ENCODE peak calls at places on chromosomes 7 and 10, in six cellular contexts. One of them, this sample, is unnamed. For H3K9me3, the result is how much of the 10 kb centered on the place peaks cover.

GRCh38 chr10:80416401-80417098 is 8.2 kb downstream of the PRXL2A start:
- DNase-seq in left ventricle myocardium inferior: peak
- DNase-seq in GM23248: no peak
- DNase-seq in CD8-positive, alpha-beta T cell: no peak
- DNase-seq in breast epithelium: no peak
- DNase-seq in A549: no peak
- DNase-seq in this sample: peak

GRCh38 chr10:75771606-75772005 is 340.2 kb downstream of the LRMDA start:
- DNase-seq in A549: no peak
- DNase-seq in breast epithelium: no peak
- DNase-seq in GM23248: no peak
- DNase-seq in left ventricle myocardium inferior: no peak
- DNase-seq in CD8-positive, alpha-beta T cell: no peak
- DNase-seq in this sample: no peak

GRCh38 chr10:29780639-29781038 is 145.9 kb upstream of the SVIL start:
- DNase-seq in breast epithelium: no peak
- DNase-seq in CD8-positive, alpha-beta T cell: no peak
- DNase-seq in GM23248: no peak
- DNase-seq in A549: no peak
- DNase-seq in left ventricle myocardium inferior: no peak
- DNase-seq in this sample: no peak

GRCh38 chr7:40580776-40581175 is 446.0 kb downstream of the SUGCT start:
- DNase-seq in breast epithelium: no peak
- DNase-seq in A549: no peak
- DNase-seq in left ventricle myocardium inferior: no peak
- DNase-seq in GM23248: no peak
- DNase-seq in CD8-positive, alpha-beta T cell: no peak
- DNase-seq in this sample: no peak

GRCh38 chr7:55180821-55181542 is 162.2 kb downstream of the EGFR start:
- DNase-seq in GM23248: no peak
- DNase-seq in breast epithelium: peak
- DNase-seq in A549: no peak
- DNase-seq in CD8-positive, alpha-beta T cell: peak
- DNase-seq in left ventricle myocardium inferior: no peak
- DNase-seq in this sample: no peak

GRCh38 chr7:1418505-1419309 is 40.6 kb downstream of the MICALL2 start:
- DNase-seq in CD8-positive, alpha-beta T cell: no peak
- DNase-seq in GM23248: peak
- DNase-seq in breast epithelium: no peak
- DNase-seq in A549: peak
- DNase-seq in left ventricle myocardium inferior: no peak
- DNase-seq in this sample: no peak

GRCh38 chr10:74027702-74028101 is 29.8 kb downstream of the VCL start:
- DNase-seq in CD8-positive, alpha-beta T cell: no peak
- DNase-seq in breast epithelium: no peak
- DNase-seq in left ventricle myocardium inferior: no peak
- DNase-seq in A549: no peak
- DNase-seq in GM23248: peak
- DNase-seq in this sample: no peak

GRCh38 chr10:132861116-132861691 is 75.3 kb upstream of the NKX6-2 start:
- DNase-seq in A549: no peak
- DNase-seq in breast epithelium: peak
- DNase-seq in left ventricle myocardium inferior: peak
- DNase-seq in GM23248: peak
- DNase-seq in CD8-positive, alpha-beta T cell: no peak
- DNase-seq in this sample: no peak

GRCh38 chr10:49160814-49161213 is 27.0 kb upstream of the FAM170B start:
- DNase-seq in A549: no peak
- DNase-seq in CD8-positive, alpha-beta T cell: peak
- DNase-seq in GM23248: no peak
- DNase-seq in left ventricle myocardium inferior: no peak
- DNase-seq in breast epithelium: no peak
- DNase-seq in this sample: no peak

GRCh38 chr7:88040694-88041093 is 106.6 kb downstream of the ADAM22 start:
- DNase-seq in GM23248: peak
- DNase-seq in A549: no peak
- DNase-seq in left ventricle myocardium inferior: no peak
- DNase-seq in CD8-positive, alpha-beta T cell: no peak
- DNase-seq in breast epithelium: no peak
- DNase-seq in this sample: no peak

GRCh38 chr7:134920026-134920758 is 66.1 kb upstream of the AGBL3 start:
- DNase-seq in breast epithelium: no peak
- DNase-seq in A549: peak
- DNase-seq in left ventricle myocardium inferior: no peak
- DNase-seq in CD8-positive, alpha-beta T cell: no peak
- DNase-seq in GM23248: peak
- DNase-seq in this sample: no peak

GRCh38 chr10:106078796-106079576 is 1085.5 kb downstream of the SORCS1 start:
- DNase-seq in breast epithelium: no peak
- DNase-seq in left ventricle myocardium inferior: no peak
- DNase-seq in GM23248: no peak
- DNase-seq in CD8-positive, alpha-beta T cell: no peak
- DNase-seq in A549: no peak
- DNase-seq in this sample: no peak

GRCh38 chr7:73811760-73812168 is 19.0 kb upstream of the CLDN4 start:
- DNase-seq in left ventricle myocardium inferior: peak
- DNase-seq in GM23248: peak
- DNase-seq in A549: peak
- DNase-seq in CD8-positive, alpha-beta T cell: peak
- DNase-seq in breast epithelium: peak
- DNase-seq in this sample: peak

GRCh38 chr7:14104861-14105260 is 115.4 kb upstream of the ETV1 start:
- DNase-seq in GM23248: no peak
- DNase-seq in left ventricle myocardium inferior: no peak
- DNase-seq in A549: no peak
- DNase-seq in CD8-positive, alpha-beta T cell: no peak
- DNase-seq in breast epithelium: no peak
- DNase-seq in this sample: no peak

GRCh38 chr10:112783653-112784426 is 166.2 kb upstream of the TCF7L2 start:
- DNase-seq in CD8-positive, alpha-beta T cell: no peak
- DNase-seq in left ventricle myocardium inferior: peak
- DNase-seq in A549: no peak
- DNase-seq in breast epithelium: no peak
- DNase-seq in GM23248: peak
- DNase-seq in this sample: no peak

GRCh38 chr10:68297264-68297663 is 34.6 kb upstream of the HNRNPH3 start:
- DNase-seq in GM23248: no peak
- DNase-seq in breast epithelium: no peak
- DNase-seq in left ventricle myocardium inferior: no peak
- DNase-seq in CD8-positive, alpha-beta T cell: no peak
- DNase-seq in A549: no peak
- DNase-seq in this sample: no peak
- H3K4me3 ChIP-seq in GM23248: no peak
- H3K4me3 ChIP-seq in breast epithelium: no peak
- H3K4me3 ChIP-seq in left ventricle myocardium inferior: no peak
- H3K4me3 ChIP-seq in CD8-positive, alpha-beta T cell: no peak
- H3K4me3 ChIP-seq in A549: no peak
- H3K4me3 ChIP-seq in this sample: no peak

GRCh38 chr10:71941318-71941717 is 22.9 kb upstream of the CHST3 start:
- DNase-seq in CD8-positive, alpha-beta T cell: no peak
- DNase-seq in A549: no peak
- DNase-seq in GM23248: no peak
- DNase-seq in left ventricle myocardium inferior: no peak
- DNase-seq in breast epithelium: no peak
- DNase-seq in this sample: no peak
- H3K9me3 ChIP-seq in CD8-positive, alpha-beta T cell: under half
- H3K9me3 ChIP-seq in A549: under half
- H3K9me3 ChIP-seq in GM23248: under half
- H3K9me3 ChIP-seq in left ventricle myocardium inferior: under half
- H3K9me3 ChIP-seq in breast epithelium: under half
- H3K9me3 ChIP-seq in this sample: under half

DNA sequence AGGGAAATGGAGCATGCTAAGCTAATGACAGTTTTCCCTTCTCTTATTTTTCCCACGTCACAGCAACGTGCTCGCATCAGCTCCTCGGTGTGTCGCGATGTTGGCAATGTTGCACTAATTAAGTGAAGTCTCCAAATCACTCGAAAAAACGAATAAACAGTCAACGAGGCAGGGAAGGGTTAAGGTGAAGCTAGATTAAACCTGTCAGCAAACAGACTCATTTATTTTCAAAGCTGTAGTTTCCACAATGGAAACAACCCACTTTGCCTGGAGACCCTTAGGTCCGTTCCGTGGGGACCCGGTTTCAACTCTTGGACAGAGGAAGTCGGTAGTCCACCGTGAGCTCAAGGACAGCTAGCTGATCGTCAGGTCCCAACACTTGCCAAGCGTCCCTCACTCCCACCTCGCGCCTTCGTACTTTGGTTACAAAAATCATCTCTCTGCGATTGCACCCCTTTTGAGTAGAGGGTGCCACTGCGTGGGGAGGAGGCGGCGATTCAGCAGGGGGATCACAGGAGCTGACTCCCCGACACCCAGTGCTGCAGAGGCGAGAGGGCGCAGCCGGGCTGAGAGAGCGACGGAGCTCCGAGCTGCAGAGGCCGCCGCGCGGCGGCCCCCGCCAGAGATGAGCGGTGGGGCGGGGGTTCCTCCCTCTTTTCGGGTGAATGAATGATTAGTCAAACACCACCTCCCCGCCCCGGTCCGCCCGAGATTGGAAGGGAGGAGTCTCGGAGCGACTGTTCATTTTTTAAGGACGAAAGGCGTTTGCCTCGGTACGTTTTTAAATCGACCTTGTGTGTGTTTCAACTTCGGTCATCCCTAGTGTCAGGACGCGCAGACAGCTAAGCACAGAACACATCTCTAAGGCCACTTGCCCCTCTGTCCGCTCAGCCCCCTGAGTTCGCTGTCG is 1.3 kb upstream of the BMPER start:
- DNase-seq in CD8-positive, alpha-beta T cell: no peak
- DNase-seq in breast epithelium: no peak
- DNase-seq in A549: peak
- DNase-seq in left ventricle myocardium inferior: peak
- DNase-seq in GM23248: peak
- DNase-seq in this sample: peak
- H3K4me3 ChIP-seq in CD8-positive, alpha-beta T cell: peak
- H3K4me3 ChIP-seq in breast epithelium: peak
- H3K4me3 ChIP-seq in A549: peak
- H3K4me3 ChIP-seq in left ventricle myocardium inferior: peak
- H3K4me3 ChIP-seq in GM23248: peak
- H3K4me3 ChIP-seq in this sample: peak

GRCh38 chr10:15485684-15486316 is 114.7 kb upstream of the FAM171A1 start:
- DNase-seq in A549: no peak
- DNase-seq in breast epithelium: no peak
- DNase-seq in CD8-positive, alpha-beta T cell: no peak
- DNase-seq in GM23248: peak
- DNase-seq in left ventricle myocardium inferior: no peak
- DNase-seq in this sample: no peak

GRCh38 chr10:15486404-15486803 is 115.3 kb upstream of the FAM171A1 start:
- DNase-seq in CD8-positive, alpha-beta T cell: no peak
- DNase-seq in A549: no peak
- DNase-seq in left ventricle myocardium inferior: no peak
- DNase-seq in GM23248: no peak
- DNase-seq in breast epithelium: no peak
- DNase-seq in this sample: no peak

GRCh38 chr10:15483215-15483970 is 112.3 kb upstream of the FAM171A1 start:
- DNase-seq in CD8-positive, alpha-beta T cell: no peak
- DNase-seq in A549: no peak
- DNase-seq in GM23248: no peak
- DNase-seq in breast epithelium: no peak
- DNase-seq in left ventricle myocardium inferior: no peak
- DNase-seq in this sample: no peak

GRCh38 chr10:15484128-15484527 is 113.0 kb upstream of the FAM171A1 start:
- DNase-seq in left ventricle myocardium inferior: no peak
- DNase-seq in GM23248: no peak
- DNase-seq in A549: no peak
- DNase-seq in CD8-positive, alpha-beta T cell: no peak
- DNase-seq in breast epithelium: no peak
- DNase-seq in this sample: no peak

GRCh38 chr10:15485027-15485426 is 113.9 kb upstream of the FAM171A1 start:
- DNase-seq in CD8-positive, alpha-beta T cell: no peak
- DNase-seq in A549: no peak
- DNase-seq in left ventricle myocardium inferior: no peak
- DNase-seq in breast epithelium: no peak
- DNase-seq in GM23248: no peak
- DNase-seq in this sample: no peak
- H3K9me3 ChIP-seq in CD8-positive, alpha-beta T cell: under half
- H3K9me3 ChIP-seq in A549: under half
- H3K9me3 ChIP-seq in left ventricle myocardium inferior: under half
- H3K9me3 ChIP-seq in breast epithelium: under half
- H3K9me3 ChIP-seq in GM23248: under half
- H3K9me3 ChIP-seq in this sample: under half

GRCh38 chr7:4882169-4882741 is 1.3 kb downstream of the RADIL start:
- DNase-seq in left ventricle myocardium inferior: peak
- DNase-seq in CD8-positive, alpha-beta T cell: no peak
- DNase-seq in breast epithelium: peak
- DNase-seq in A549: no peak
- DNase-seq in GM23248: peak
- DNase-seq in this sample: peak

GRCh38 chr7:4885317-4885807 is 1.8 kb upstream of the RADIL start:
- DNase-seq in GM23248: no peak
- DNase-seq in breast epithelium: no peak
- DNase-seq in A549: no peak
- DNase-seq in left ventricle myocardium inferior: no peak
- DNase-seq in CD8-positive, alpha-beta T cell: no peak
- DNase-seq in this sample: no peak

GRCh38 chr7:4883352-4884144 is at the start of gene RADIL:
- DNase-seq in left ventricle myocardium inferior: peak
- DNase-seq in GM23248: peak
- DNase-seq in A549: peak
- DNase-seq in breast epithelium: peak
- DNase-seq in CD8-positive, alpha-beta T cell: peak
- DNase-seq in this sample: peak

GRCh38 chr7:4880218-4880617 is 3.3 kb downstream of the RADIL start:
- DNase-seq in A549: no peak
- DNase-seq in left ventricle myocardium inferior: no peak
- DNase-seq in CD8-positive, alpha-beta T cell: no peak
- DNase-seq in breast epithelium: peak
- DNase-seq in GM23248: no peak
- DNase-seq in this sample: no peak

DNA sequence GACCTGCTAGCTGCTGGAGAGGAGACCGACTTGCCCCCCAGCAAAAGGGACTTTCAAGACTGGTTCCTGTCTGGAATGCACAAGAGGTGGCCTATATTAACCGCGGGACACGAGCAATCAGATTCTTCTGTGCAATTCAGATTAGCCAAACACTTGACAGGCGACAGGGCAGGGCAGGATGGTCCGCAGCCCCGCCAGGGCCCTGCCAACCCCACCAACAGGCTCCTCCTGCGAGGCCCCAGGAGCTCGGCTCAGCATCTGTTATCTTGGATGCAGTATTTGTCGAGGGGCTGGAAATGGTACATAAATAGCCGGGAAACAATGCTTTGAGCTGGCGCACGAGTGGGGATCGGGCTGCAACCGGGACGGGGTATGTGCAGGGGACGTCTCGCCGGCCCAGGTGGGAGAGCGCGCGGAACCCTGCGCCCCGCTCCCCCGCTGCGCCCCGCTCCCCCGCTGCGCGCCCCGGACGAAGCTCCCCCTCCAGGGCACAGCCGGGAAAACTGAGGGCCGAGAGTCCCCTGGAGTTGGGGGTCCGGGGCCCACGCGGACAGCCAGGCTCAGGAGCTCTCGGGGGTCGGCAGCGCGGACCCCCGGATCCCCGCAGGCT is 669 bp downstream of the RADIL start:
- DNase-seq in breast epithelium: peak
- DNase-seq in left ventricle myocardium inferior: no peak
- DNase-seq in GM23248: peak
- DNase-seq in CD8-positive, alpha-beta T cell: no peak
- DNase-seq in A549: peak
- DNase-seq in this sample: no peak
- H3K4me3 ChIP-seq in breast epithelium: peak
- H3K4me3 ChIP-seq in left ventricle myocardium inferior: peak
- H3K4me3 ChIP-seq in GM23248: peak
- H3K4me3 ChIP-seq in CD8-positive, alpha-beta T cell: peak
- H3K4me3 ChIP-seq in A549: peak
- H3K4me3 ChIP-seq in this sample: peak